ENCODE peak calls at places on chromosomes 2 and 18, in five cellular contexts. F is B cell, M is amniotic epithelial cell, E is stomach, P is NCI-H345. J is an unnamed sample.

GRCh38 chr2:54103454-54104314 is 11.7 kb upstream of the ACYP2 start:
- DNase-seq in F (peak; percentile 57), M (peak; percentile 74), E (peak; percentile 47), P (no peak), J (peak; percentile 62)

GRCh38 chr2:26613241-26614204 is 27.6 kb downstream of the CIB4 start:
- DNase-seq in F (no peak), M (no peak), E (no peak), P (peak; percentile 77), J (peak; percentile 67)

GRCh38 chr2:177147093-177147694 is 65.4 kb upstream of the HNRNPA3 start:
- DNase-seq in F (peak; percentile 37), M (peak; percentile 66), E (no peak), P (peak; percentile 62), J (peak; percentile 70)

GRCh38 chr2:224749136-224749535 is 33.0 kb upstream of the CCDC195 start:
- DNase-seq in F (no peak), M (peak; percentile 4), E (no peak), P (no peak), J (peak; percentile 4)

GRCh38 chr2:50650398-50650810 is 381.5 kb downstream of the NRXN1 start:
- DNase-seq in F (no peak), M (no peak), E (no peak), P (peak; percentile 30), J (no peak)

GRCh38 chr2:195471807-195472206 is 185.2 kb upstream of the SLC39A10 start:
- DNase-seq in F (no peak), M (no peak), E (no peak), P (no peak), J (no peak)

GRCh38 chr18:34122724-34123334 is 101.9 kb downstream of the NOL4 start:
- DNase-seq in F (no peak), M (peak; percentile 58), E (peak; percentile 34), P (peak; percentile 76), J (peak; percentile 92)

GRCh38 chr2:230774348-230774951 is 61.8 kb downstream of the CAB39 start:
- DNase-seq in F (no peak), M (peak; percentile 83), E (no peak), P (no peak), J (no peak)

GRCh38 chr2:150047731-150048130 is 439.7 kb downstream of the RND3 start:
- DNase-seq in F (no peak), M (peak; percentile 53), E (no peak), P (no peak), J (no peak)

GRCh38 chr2:40584432-40584831 is 132.5 kb upstream of the SLC8A1 start:
- DNase-seq in F (no peak), M (no peak), E (no peak), P (no peak), J (no peak)

GRCh38 chr2:33208400-33208799 is 261.6 kb downstream of the LTBP1 start:
- DNase-seq in F (no peak), M (no peak), E (no peak), P (no peak), J (peak; percentile 4)

GRCh38 chr2:219521066-219521880 is 7.0 kb downstream of the ASIC4 start:
- DNase-seq in F (no peak), M (peak; percentile 51), E (no peak), P (peak; percentile 20), J (peak; percentile 75)

GRCh38 chr2:190879474-190880373 is 897 bp upstream of the GLS start:
- DNase-seq in F (no peak), M (no peak), E (no peak), P (no peak), J (no peak)

GRCh38 chr2:215745316-215745715 is 268.0 kb downstream of the MREG start:
- DNase-seq in F (no peak), M (no peak), E (no peak), P (no peak), J (no peak)

GRCh38 chr2:123493687-123494086 is 531.4 kb upstream of the CNTNAP5 start:
- DNase-seq in F (no peak), M (no peak), E (no peak), P (no peak), J (no peak)

GRCh38 chr18:24928479-24928878 is 423.5 kb downstream of the ZNF521 start:
- DNase-seq in F (no peak), M (no peak), E (no peak), P (peak; percentile 69), J (no peak)

J was measured in NCI-H69.